ENCODE peak calls at places on chromosome 2, in eight cellular contexts. One of them, this sample, is unnamed.
A peak's percentile ranks its signal among the peaks of the same experiment; 100 is the strongest.

GRCh38 chr2:108936868-108937265 is 52.2 kb downstream of the EDAR start:
- DNase-seq in activated gamma-delta T cell treated with anti-CD3 and anti-CD28 coated beads, Interleukin-2, amount 50 U/mL, for 16 hours: no peak
- DNase-seq in amniotic epithelial cell: no peak
- DNase-seq in activated T-helper 1 cell treated with Interleukin-2 at 50 U/mL for 16 hours: no peak
- DNase-seq in HTR-8/SVneo: no peak
- DNase-seq in HL-60: no peak
- DNase-seq in stimulated activated CD8-positive, alpha-beta memory T cell treated with anti-CD3 and anti-CD28 coated beads, Interleukin-4, amount 100 ng/mL, for 4 hours: no peak
- DNase-seq in activated CD8-positive, alpha-beta memory T cell treated with anti-CD3 and anti-CD28 coated beads for 48 hours: no peak
- DNase-seq in this sample: peak; percentile 21

GRCh38 chr2:171568085-171568484 is 45.8 kb downstream of the CYBRD1 start:
- DNase-seq in HL-60: no peak
- DNase-seq in activated gamma-delta T cell treated with anti-CD3 and anti-CD28 coated beads, Interleukin-2, amount 50 U/mL, for 16 hours: no peak
- DNase-seq in activated CD8-positive, alpha-beta memory T cell treated with anti-CD3 and anti-CD28 coated beads for 48 hours: no peak
- DNase-seq in amniotic epithelial cell: no peak
- DNase-seq in HTR-8/SVneo: no peak
- DNase-seq in activated T-helper 1 cell treated with Interleukin-2 at 50 U/mL for 16 hours: no peak
- DNase-seq in stimulated activated CD8-positive, alpha-beta memory T cell treated with anti-CD3 and anti-CD28 coated beads, Interleukin-4, amount 100 ng/mL, for 4 hours: no peak
- DNase-seq in this sample: no peak

GRCh38 chr2:26573241-26573925 is 67.8 kb downstream of the CIB4 start:
- DNase-seq in activated gamma-delta T cell treated with anti-CD3 and anti-CD28 coated beads, Interleukin-2, amount 50 U/mL, for 16 hours: no peak
- DNase-seq in activated T-helper 1 cell treated with Interleukin-2 at 50 U/mL for 16 hours: no peak
- DNase-seq in amniotic epithelial cell: no peak
- DNase-seq in stimulated activated CD8-positive, alpha-beta memory T cell treated with anti-CD3 and anti-CD28 coated beads, Interleukin-4, amount 100 ng/mL, for 4 hours: no peak
- DNase-seq in HL-60: no peak
- DNase-seq in HTR-8/SVneo: no peak
- DNase-seq in activated CD8-positive, alpha-beta memory T cell treated with anti-CD3 and anti-CD28 coated beads for 48 hours: no peak
- DNase-seq in this sample: no peak

GRCh38 chr2:106157416-106157815 is 36.7 kb downstream of the UXS1 start:
- DNase-seq in amniotic epithelial cell: no peak
- DNase-seq in HTR-8/SVneo: no peak
- DNase-seq in stimulated activated CD8-positive, alpha-beta memory T cell treated with anti-CD3 and anti-CD28 coated beads, Interleukin-4, amount 100 ng/mL, for 4 hours: no peak
- DNase-seq in activated T-helper 1 cell treated with Interleukin-2 at 50 U/mL for 16 hours: no peak
- DNase-seq in activated CD8-positive, alpha-beta memory T cell treated with anti-CD3 and anti-CD28 coated beads for 48 hours: no peak
- DNase-seq in HL-60: no peak
- DNase-seq in activated gamma-delta T cell treated with anti-CD3 and anti-CD28 coated beads, Interleukin-2, amount 50 U/mL, for 16 hours: no peak
- DNase-seq in this sample: no peak

GRCh38 chr2:5175231-5175630 is 517.0 kb upstream of the SOX11 start:
- DNase-seq in HL-60: no peak
- DNase-seq in HTR-8/SVneo: no peak
- DNase-seq in activated T-helper 1 cell treated with Interleukin-2 at 50 U/mL for 16 hours: no peak
- DNase-seq in stimulated activated CD8-positive, alpha-beta memory T cell treated with anti-CD3 and anti-CD28 coated beads, Interleukin-4, amount 100 ng/mL, for 4 hours: no peak
- DNase-seq in amniotic epithelial cell: no peak
- DNase-seq in activated gamma-delta T cell treated with anti-CD3 and anti-CD28 coated beads, Interleukin-2, amount 50 U/mL, for 16 hours: no peak
- DNase-seq in activated CD8-positive, alpha-beta memory T cell treated with anti-CD3 and anti-CD28 coated beads for 48 hours: no peak
- DNase-seq in this sample: no peak

GRCh38 chr2:44635725-44636124 is 274.0 kb downstream of the CAMKMT start:
- DNase-seq in activated CD8-positive, alpha-beta memory T cell treated with anti-CD3 and anti-CD28 coated beads for 48 hours: no peak
- DNase-seq in HL-60: no peak
- DNase-seq in amniotic epithelial cell: no peak
- DNase-seq in activated gamma-delta T cell treated with anti-CD3 and anti-CD28 coated beads, Interleukin-2, amount 50 U/mL, for 16 hours: no peak
- DNase-seq in activated T-helper 1 cell treated with Interleukin-2 at 50 U/mL for 16 hours: no peak
- DNase-seq in stimulated activated CD8-positive, alpha-beta memory T cell treated with anti-CD3 and anti-CD28 coated beads, Interleukin-4, amount 100 ng/mL, for 4 hours: no peak
- DNase-seq in HTR-8/SVneo: no peak
- DNase-seq in this sample: no peak

GRCh38 chr2:195834836-195835235 is 177.8 kb downstream of the SLC39A10 start:
- DNase-seq in stimulated activated CD8-positive, alpha-beta memory T cell treated with anti-CD3 and anti-CD28 coated beads, Interleukin-4, amount 100 ng/mL, for 4 hours: no peak
- DNase-seq in amniotic epithelial cell: no peak
- DNase-seq in HL-60: no peak
- DNase-seq in HTR-8/SVneo: no peak
- DNase-seq in activated gamma-delta T cell treated with anti-CD3 and anti-CD28 coated beads, Interleukin-2, amount 50 U/mL, for 16 hours: no peak
- DNase-seq in activated CD8-positive, alpha-beta memory T cell treated with anti-CD3 and anti-CD28 coated beads for 48 hours: no peak
- DNase-seq in activated T-helper 1 cell treated with Interleukin-2 at 50 U/mL for 16 hours: no peak
- DNase-seq in this sample: no peak

GRCh38 chr2:65076345-65076710 is 20.1 kb downstream of the CEP68 start:
- DNase-seq in HL-60: no peak
- DNase-seq in activated CD8-positive, alpha-beta memory T cell treated with anti-CD3 and anti-CD28 coated beads for 48 hours: no peak
- DNase-seq in activated gamma-delta T cell treated with anti-CD3 and anti-CD28 coated beads, Interleukin-2, amount 50 U/mL, for 16 hours: no peak
- DNase-seq in HTR-8/SVneo: peak; percentile 62
- DNase-seq in stimulated activated CD8-positive, alpha-beta memory T cell treated with anti-CD3 and anti-CD28 coated beads, Interleukin-4, amount 100 ng/mL, for 4 hours: no peak
- DNase-seq in activated T-helper 1 cell treated with Interleukin-2 at 50 U/mL for 16 hours: no peak
- DNase-seq in amniotic epithelial cell: peak; percentile 81
- DNase-seq in this sample: no peak

GRCh38 chr2:159192519-159192918 is 94.0 kb downstream of the WDSUB1 start:
- DNase-seq in HL-60: no peak
- DNase-seq in activated gamma-delta T cell treated with anti-CD3 and anti-CD28 coated beads, Interleukin-2, amount 50 U/mL, for 16 hours: no peak
- DNase-seq in activated CD8-positive, alpha-beta memory T cell treated with anti-CD3 and anti-CD28 coated beads for 48 hours: no peak
- DNase-seq in HTR-8/SVneo: no peak
- DNase-seq in amniotic epithelial cell: no peak
- DNase-seq in activated T-helper 1 cell treated with Interleukin-2 at 50 U/mL for 16 hours: no peak
- DNase-seq in stimulated activated CD8-positive, alpha-beta memory T cell treated with anti-CD3 and anti-CD28 coated beads, Interleukin-4, amount 100 ng/mL, for 4 hours: no peak
- DNase-seq in this sample: no peak

GRCh38 chr2:158889135-158889853 is 79.1 kb upstream of the TANC1 start:
- DNase-seq in activated CD8-positive, alpha-beta memory T cell treated with anti-CD3 and anti-CD28 coated beads for 48 hours: no peak
- DNase-seq in stimulated activated CD8-positive, alpha-beta memory T cell treated with anti-CD3 and anti-CD28 coated beads, Interleukin-4, amount 100 ng/mL, for 4 hours: no peak
- DNase-seq in activated gamma-delta T cell treated with anti-CD3 and anti-CD28 coated beads, Interleukin-2, amount 50 U/mL, for 16 hours: no peak
- DNase-seq in amniotic epithelial cell: no peak
- DNase-seq in activated T-helper 1 cell treated with Interleukin-2 at 50 U/mL for 16 hours: no peak
- DNase-seq in HL-60: no peak
- DNase-seq in HTR-8/SVneo: no peak
- DNase-seq in this sample: no peak

GRCh38 chr2:158128168-158128973 is 26.7 kb downstream of the UPP2 start:
- DNase-seq in activated CD8-positive, alpha-beta memory T cell treated with anti-CD3 and anti-CD28 coated beads for 48 hours: no peak
- DNase-seq in HTR-8/SVneo: no peak
- DNase-seq in stimulated activated CD8-positive, alpha-beta memory T cell treated with anti-CD3 and anti-CD28 coated beads, Interleukin-4, amount 100 ng/mL, for 4 hours: no peak
- DNase-seq in activated T-helper 1 cell treated with Interleukin-2 at 50 U/mL for 16 hours: no peak
- DNase-seq in activated gamma-delta T cell treated with anti-CD3 and anti-CD28 coated beads, Interleukin-2, amount 50 U/mL, for 16 hours: no peak
- DNase-seq in HL-60: no peak
- DNase-seq in amniotic epithelial cell: no peak
- DNase-seq in this sample: no peak

GRCh38 chr2:128984855-128985254 is 666.2 kb upstream of the HS6ST1 start:
- DNase-seq in stimulated activated CD8-positive, alpha-beta memory T cell treated with anti-CD3 and anti-CD28 coated beads, Interleukin-4, amount 100 ng/mL, for 4 hours: no peak
- DNase-seq in activated CD8-positive, alpha-beta memory T cell treated with anti-CD3 and anti-CD28 coated beads for 48 hours: no peak
- DNase-seq in activated T-helper 1 cell treated with Interleukin-2 at 50 U/mL for 16 hours: no peak
- DNase-seq in activated gamma-delta T cell treated with anti-CD3 and anti-CD28 coated beads, Interleukin-2, amount 50 U/mL, for 16 hours: no peak
- DNase-seq in HTR-8/SVneo: no peak
- DNase-seq in amniotic epithelial cell: no peak
- DNase-seq in HL-60: no peak
- DNase-seq in this sample: no peak

GRCh38 chr2:199485732-199486335 is 28.1 kb upstream of the SATB2 start:
- DNase-seq in activated CD8-positive, alpha-beta memory T cell treated with anti-CD3 and anti-CD28 coated beads for 48 hours: no peak
- DNase-seq in activated gamma-delta T cell treated with anti-CD3 and anti-CD28 coated beads, Interleukin-2, amount 50 U/mL, for 16 hours: no peak
- DNase-seq in amniotic epithelial cell: peak; percentile 23
- DNase-seq in activated T-helper 1 cell treated with Interleukin-2 at 50 U/mL for 16 hours: no peak
- DNase-seq in HL-60: peak; percentile 77
- DNase-seq in stimulated activated CD8-positive, alpha-beta memory T cell treated with anti-CD3 and anti-CD28 coated beads, Interleukin-4, amount 100 ng/mL, for 4 hours: no peak
- DNase-seq in HTR-8/SVneo: peak; percentile 70
- DNase-seq in this sample: no peak

GRCh38 chr2:16012626-16013501 is 72.5 kb downstream of the MYCN start:
- DNase-seq in HTR-8/SVneo: no peak
- DNase-seq in activated gamma-delta T cell treated with anti-CD3 and anti-CD28 coated beads, Interleukin-2, amount 50 U/mL, for 16 hours: no peak
- DNase-seq in amniotic epithelial cell: no peak
- DNase-seq in activated T-helper 1 cell treated with Interleukin-2 at 50 U/mL for 16 hours: no peak
- DNase-seq in stimulated activated CD8-positive, alpha-beta memory T cell treated with anti-CD3 and anti-CD28 coated beads, Interleukin-4, amount 100 ng/mL, for 4 hours: no peak
- DNase-seq in activated CD8-positive, alpha-beta memory T cell treated with anti-CD3 and anti-CD28 coated beads for 48 hours: no peak
- DNase-seq in HL-60: no peak
- DNase-seq in this sample: peak; percentile 63

GRCh38 chr2:237281900-237282306 is 132.1 kb downstream of the COL6A3 start:
- DNase-seq in HL-60: no peak
- DNase-seq in stimulated activated CD8-positive, alpha-beta memory T cell treated with anti-CD3 and anti-CD28 coated beads, Interleukin-4, amount 100 ng/mL, for 4 hours: no peak
- DNase-seq in activated gamma-delta T cell treated with anti-CD3 and anti-CD28 coated beads, Interleukin-2, amount 50 U/mL, for 16 hours: no peak
- DNase-seq in amniotic epithelial cell: peak; percentile 99
- DNase-seq in activated CD8-positive, alpha-beta memory T cell treated with anti-CD3 and anti-CD28 coated beads for 48 hours: no peak
- DNase-seq in HTR-8/SVneo: peak; percentile 52
- DNase-seq in activated T-helper 1 cell treated with Interleukin-2 at 50 U/mL for 16 hours: no peak
- DNase-seq in this sample: no peak

GRCh38 chr2:234679766-234680687 is 183.1 kb upstream of the ARL4C start:
- DNase-seq in stimulated activated CD8-positive, alpha-beta memory T cell treated with anti-CD3 and anti-CD28 coated beads, Interleukin-4, amount 100 ng/mL, for 4 hours: no peak
- DNase-seq in activated T-helper 1 cell treated with Interleukin-2 at 50 U/mL for 16 hours: no peak
- DNase-seq in activated gamma-delta T cell treated with anti-CD3 and anti-CD28 coated beads, Interleukin-2, amount 50 U/mL, for 16 hours: no peak
- DNase-seq in amniotic epithelial cell: peak; percentile 99
- DNase-seq in HL-60: no peak
- DNase-seq in activated CD8-positive, alpha-beta memory T cell treated with anti-CD3 and anti-CD28 coated beads for 48 hours: no peak
- DNase-seq in HTR-8/SVneo: peak; percentile 67
- DNase-seq in this sample: no peak

GRCh38 chr2:105407946-105408743 is 9.3 kb upstream of the FHL2 start:
- DNase-seq in HL-60: no peak
- DNase-seq in activated CD8-positive, alpha-beta memory T cell treated with anti-CD3 and anti-CD28 coated beads for 48 hours: no peak
- DNase-seq in activated gamma-delta T cell treated with anti-CD3 and anti-CD28 coated beads, Interleukin-2, amount 50 U/mL, for 16 hours: no peak
- DNase-seq in amniotic epithelial cell: no peak
- DNase-seq in HTR-8/SVneo: no peak
- DNase-seq in stimulated activated CD8-positive, alpha-beta memory T cell treated with anti-CD3 and anti-CD28 coated beads, Interleukin-4, amount 100 ng/mL, for 4 hours: no peak
- DNase-seq in activated T-helper 1 cell treated with Interleukin-2 at 50 U/mL for 16 hours: no peak
- DNase-seq in this sample: no peak

GRCh38 chr2:28683100-28683706 is 68.4 kb upstream of the PPP1CB start:
- DNase-seq in HL-60: no peak
- DNase-seq in activated CD8-positive, alpha-beta memory T cell treated with anti-CD3 and anti-CD28 coated beads for 48 hours: no peak
- DNase-seq in stimulated activated CD8-positive, alpha-beta memory T cell treated with anti-CD3 and anti-CD28 coated beads, Interleukin-4, amount 100 ng/mL, for 4 hours: no peak
- DNase-seq in HTR-8/SVneo: no peak
- DNase-seq in amniotic epithelial cell: peak; percentile 77
- DNase-seq in activated gamma-delta T cell treated with anti-CD3 and anti-CD28 coated beads, Interleukin-2, amount 50 U/mL, for 16 hours: no peak
- DNase-seq in activated T-helper 1 cell treated with Interleukin-2 at 50 U/mL for 16 hours: no peak
- DNase-seq in this sample: peak; percentile 12

GRCh38 chr2:212032032-212032431 is 506.6 kb downstream of the ERBB4 start:
- DNase-seq in activated gamma-delta T cell treated with anti-CD3 and anti-CD28 coated beads, Interleukin-2, amount 50 U/mL, for 16 hours: no peak
- DNase-seq in activated CD8-positive, alpha-beta memory T cell treated with anti-CD3 and anti-CD28 coated beads for 48 hours: no peak
- DNase-seq in amniotic epithelial cell: peak; percentile 69
- DNase-seq in HL-60: no peak
- DNase-seq in HTR-8/SVneo: no peak
- DNase-seq in activated T-helper 1 cell treated with Interleukin-2 at 50 U/mL for 16 hours: no peak
- DNase-seq in stimulated activated CD8-positive, alpha-beta memory T cell treated with anti-CD3 and anti-CD28 coated beads, Interleukin-4, amount 100 ng/mL, for 4 hours: no peak
- DNase-seq in this sample: no peak

GRCh38 chr2:113173563-113174368 is at the start of gene PSD4:
- DNase-seq in stimulated activated CD8-positive, alpha-beta memory T cell treated with anti-CD3 and anti-CD28 coated beads, Interleukin-4, amount 100 ng/mL, for 4 hours: peak; percentile 71
- DNase-seq in amniotic epithelial cell: peak; percentile 17
- DNase-seq in HL-60: peak; percentile 97
- DNase-seq in HTR-8/SVneo: no peak
- DNase-seq in activated gamma-delta T cell treated with anti-CD3 and anti-CD28 coated beads, Interleukin-2, amount 50 U/mL, for 16 hours: peak; percentile 83
- DNase-seq in activated CD8-positive, alpha-beta memory T cell treated with anti-CD3 and anti-CD28 coated beads for 48 hours: peak; percentile 65
- DNase-seq in activated T-helper 1 cell treated with Interleukin-2 at 50 U/mL for 16 hours: peak; percentile 81
- DNase-seq in this sample: no peak

GRCh38 chr2:72923833-72924352 is 6.6 kb downstream of the EMX1 start:
- DNase-seq in activated CD8-positive, alpha-beta memory T cell treated with anti-CD3 and anti-CD28 coated beads for 48 hours: no peak
- DNase-seq in activated gamma-delta T cell treated with anti-CD3 and anti-CD28 coated beads, Interleukin-2, amount 50 U/mL, for 16 hours: no peak
- DNase-seq in stimulated activated CD8-positive, alpha-beta memory T cell treated with anti-CD3 and anti-CD28 coated beads, Interleukin-4, amount 100 ng/mL, for 4 hours: no peak
- DNase-seq in HL-60: no peak
- DNase-seq in HTR-8/SVneo: no peak
- DNase-seq in amniotic epithelial cell: no peak
- DNase-seq in activated T-helper 1 cell treated with Interleukin-2 at 50 U/mL for 16 hours: no peak
- DNase-seq in this sample: no peak